ENCODE peak calls at places on chromosomes 7 and 10, in eight cellular contexts. M is H9, V is RWPE1, K is Panc1, N is Peyer's patch, J is HFF-Myc, P is SK-N-SH, D is cardiac fibroblast. X is an unnamed sample.

GRCh38 chr10:96616961-96617360 is 30.1 kb upstream of the TM9SF3 start:
- DNase-seq in K (no peak), V (no peak), J (no peak), D (no peak), N (no peak), P (no peak), M (no peak), X (no peak)

GRCh38 chr7:2759736-2760097 is 71.7 kb downstream of the AMZ1 start:
- DNase-seq in J (no peak), M (no peak), N (no peak), V (no peak), P (no peak), D (no peak), K (no peak), X (no peak)

GRCh38 chr10:35400600-35401268 is 64.4 kb downstream of the CCNY start:
- DNase-seq in M (no peak), N (no peak), K (no peak), P (no peak), D (no peak), V (no peak), J (no peak), X (no peak)

GRCh38 chr10:71094712-71095390 is 117.5 kb upstream of the UNC5B start:
- DNase-seq in K (no peak), D (peak; percentile 20), N (no peak), P (no peak), M (no peak), V (no peak), J (no peak), X (no peak)

GRCh38 chr10:33781666-33782395 is 447.4 kb upstream of the NRP1 start:
- DNase-seq in D (no peak), K (no peak), M (no peak), P (no peak), N (no peak), J (no peak), V (no peak), X (no peak)

GRCh38 chr7:42414961-42415505 is 178.0 kb upstream of the GLI3 start:
- DNase-seq in K (no peak), N (no peak), P (no peak), D (peak; percentile 58), V (no peak), M (no peak), J (peak; percentile 6), X (no peak)

GRCh38 chr10:17444062-17444714 is 10.2 kb downstream of the ST8SIA6 start:
- DNase-seq in P (no peak), N (no peak), V (no peak), J (no peak), D (no peak), K (no peak), M (no peak), X (no peak)

GRCh38 chr7:15489383-15489782 is 72.4 kb downstream of the AGMO start:
- DNase-seq in K (no peak), P (no peak), D (peak; percentile 18), N (no peak), J (no peak), V (no peak), M (no peak), X (no peak)

GRCh38 chr7:37552021-37552420 is 103.4 kb upstream of the ELMO1 start:
- DNase-seq in V (no peak), D (no peak), N (no peak), J (no peak), K (no peak), M (no peak), P (no peak), X (no peak)

GRCh38 chr7:42511027-42511426 is 274.0 kb upstream of the GLI3 start:
- DNase-seq in V (peak; percentile 52), N (no peak), J (no peak), D (peak; percentile 63), M (no peak), P (no peak), K (no peak), X (no peak)

GRCh38 chr10:80289451-80290287 is at the start of gene MAT1A:
- DNase-seq in V (no peak), N (no peak), P (no peak), J (no peak), M (peak; percentile 66), K (no peak), D (peak; percentile 3), X (no peak)
- TF ChIP-seq CTCF in V (no peak), N (no peak), P (peak; percentile 8), J (no peak), M (peak; percentile 42), K (no peak), D (no peak), X (no peak)

GRCh38 chr10:15099886-15100285 is 2.7 kb downstream of the RPP38 start:
- DNase-seq in K (no peak), P (no peak), N (no peak), D (no peak), V (no peak), M (no peak), J (no peak), X (no peak)
- TF ChIP-seq CTCF in K (no peak), P (no peak), N (no peak), D (no peak), V (no peak), M (no peak), J (no peak), X (no peak)

DNA sequence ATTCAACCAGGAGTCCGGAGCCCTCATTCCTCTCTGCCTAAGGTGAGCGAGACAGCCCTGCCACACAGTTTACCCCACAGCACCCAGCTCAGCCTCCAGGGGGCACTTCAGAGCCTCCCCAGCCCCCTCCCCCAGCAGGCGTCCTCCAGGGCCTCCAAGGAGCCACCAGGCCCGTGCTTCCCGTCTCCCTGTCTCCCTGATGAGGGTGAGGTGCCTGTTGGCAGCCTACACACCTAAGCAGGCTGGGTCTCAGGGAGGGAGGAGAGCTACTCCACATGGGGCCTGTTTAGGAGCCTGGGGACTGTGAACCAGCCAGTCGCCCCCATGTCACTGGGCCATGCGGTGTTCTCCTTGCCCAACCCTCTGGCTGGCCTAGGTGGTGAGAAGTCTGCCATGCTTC is 28.9 kb upstream of the TRIM8 start:
- DNase-seq in J (no peak), K (no peak), P (peak; percentile 70), N (no peak), M (peak; percentile 79), V (no peak), D (no peak), X (no peak)
- TF ChIP-seq CTCF in J (peak; percentile 62), K (no peak), P (peak; percentile 53), N (no peak), M (peak; percentile 76), V (no peak), D (peak; percentile 35), X (peak; percentile 34)

DNA sequence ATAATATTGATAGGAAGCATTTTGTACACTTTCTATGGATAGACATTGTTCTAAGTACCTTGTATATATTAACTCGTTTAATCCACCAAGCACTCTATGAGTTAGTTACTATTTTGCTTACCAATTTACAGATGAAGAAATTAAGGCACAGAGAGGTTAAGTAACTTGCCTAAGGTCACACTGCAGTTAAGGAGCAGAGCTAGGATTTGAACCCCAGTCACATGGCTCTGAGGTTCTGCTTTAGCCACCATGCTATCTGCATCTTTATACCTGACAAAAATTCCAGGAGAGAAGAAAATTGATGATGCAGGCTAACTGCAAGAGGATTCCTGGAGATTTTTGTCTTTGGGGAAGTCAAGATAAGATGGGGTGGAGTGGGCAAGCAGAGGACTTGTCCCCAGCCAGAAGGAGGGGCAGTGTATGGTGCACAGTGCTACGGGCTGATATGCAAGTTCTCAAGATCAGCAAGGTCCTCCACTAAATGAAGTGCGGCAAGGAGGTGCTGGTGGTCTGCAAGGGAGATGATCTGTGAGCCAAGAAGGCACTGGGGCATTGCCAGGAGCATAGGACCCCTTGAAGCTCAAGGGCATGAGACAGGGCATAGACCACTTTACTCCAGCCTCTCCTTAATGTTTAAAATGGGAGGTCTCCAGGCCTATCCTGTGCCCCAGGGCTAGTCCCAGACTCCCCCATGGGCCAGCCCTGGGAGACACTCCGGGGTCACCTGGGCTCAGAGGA is 430.6 kb downstream of the RPS24 start:
- DNase-seq in M (no peak), V (no peak), D (no peak), K (no peak), J (no peak), P (no peak), N (peak; percentile 18), X (no peak)
- TF ChIP-seq CTCF in M (no peak), V (no peak), D (no peak), K (no peak), J (no peak), P (no peak), N (no peak), X (no peak)

X was measured in AG09319.